ENCODE peak calls at places on chromosomes 4 and X, in six cellular contexts. J, C, R, B, Q and M are unnamed samples.

GRCh38 chrX:29690061-29690460 is 525.3 kb upstream of the MAGEB2 start:
- DNase-seq in B (no peak), J (no peak), R (no peak), C (no peak), Q (no peak), M (no peak)

GRCh38 chrX:132488819-132489255 is at the start of gene MBNL3:
- DNase-seq in J (peak), C (peak), Q (peak), R (peak), B (peak), M (peak)

GRCh38 chr4:156971623-156972369 is at the start of gene PDGFC:
- DNase-seq in Q (peak), C (peak), B (peak), R (peak), J (no peak), M (peak)

GRCh38 chr4:82753725-82754410 is 44.7 kb downstream of the SCD5 start:
- DNase-seq in Q (no peak), B (peak), J (no peak), R (no peak), C (no peak), M (no peak)

GRCh38 chrX:38151426-38151825 is 69.2 kb downstream of the SRPX start:
- DNase-seq in C (no peak), Q (no peak), B (no peak), J (no peak), R (no peak), M (no peak)

GRCh38 chrX:124001581-124001980 is 40.1 kb downstream of the STAG2 start:
- DNase-seq in B (no peak), R (no peak), J (no peak), Q (no peak), C (no peak), M (no peak)

GRCh38 chr4:19455850-19456602 is 795.7 kb upstream of the SLIT2 start:
- DNase-seq in Q (no peak), R (no peak), C (no peak), B (no peak), J (no peak), M (no peak)

GRCh38 chr4:52643846-52644245 is 15.3 kb downstream of the USP46 start:
- DNase-seq in J (no peak), C (peak), Q (peak), R (no peak), B (no peak), M (no peak)

GRCh38 chrX:79556750-79557149 is 189.6 kb upstream of the ITM2A start:
- DNase-seq in C (no peak), Q (no peak), R (no peak), B (no peak), J (no peak), M (no peak)

GRCh38 chr4:8838911-8839431 is 32.7 kb downstream of the HMX1 start:
- DNase-seq in Q (peak), C (no peak), R (no peak), B (no peak), J (no peak), M (no peak)

GRCh38 chr4:5204781-5205180 is 153.5 kb downstream of the STK32B start:
- DNase-seq in Q (no peak), B (no peak), R (no peak), C (no peak), J (no peak), M (no peak)

GRCh38 chr4:165680821-165681220 is 192.2 kb upstream of the TLL1 start:
- DNase-seq in J (no peak), Q (no peak), B (no peak), C (no peak), R (no peak), M (no peak)

GRCh38 chrX:30626402-30626801 is 26.8 kb upstream of the GK start:
- DNase-seq in R (no peak), B (no peak), J (no peak), Q (no peak), C (no peak), M (no peak)

GRCh38 chr4:165079476-165079875 is 25.8 kb downstream of the TRIM75 start:
- DNase-seq in B (peak), Q (no peak), R (no peak), C (no peak), J (no peak), M (no peak)

DNA sequence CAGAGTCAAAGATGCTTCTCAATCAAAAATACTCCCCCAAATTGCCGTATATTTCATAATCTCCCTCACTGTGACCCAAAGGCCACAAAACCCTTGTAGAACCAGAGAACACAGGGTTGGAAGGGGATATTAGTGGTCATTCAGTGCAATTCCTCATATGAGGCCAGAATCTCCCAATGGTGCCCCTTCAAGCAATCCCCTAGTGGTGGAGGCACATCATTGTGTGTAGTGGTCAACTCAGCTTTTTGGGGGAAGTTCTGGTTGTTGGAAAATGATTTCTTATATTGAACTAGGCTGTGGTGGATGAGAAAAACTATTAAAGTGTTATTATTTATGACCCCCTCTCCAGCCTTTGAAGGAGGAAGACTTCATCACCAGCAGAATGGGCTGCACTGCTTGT is 17.6 kb upstream of the BOD1L1 start:
- DNase-seq in R (no peak), J (no peak), B (no peak), C (no peak), Q (no peak), M (no peak)
- TF ChIP-seq CTCF in R (no peak), J (no peak), B (no peak), C (no peak), Q (no peak), M (no peak)

GRCh38 chr4:107757860-107758476 is 37.9 kb upstream of the PAPSS1 start:
- DNase-seq in R (no peak), Q (no peak), B (no peak), J (no peak), C (no peak), M (no peak)
- TF ChIP-seq CTCF in R (no peak), Q (peak), B (peak), J (peak), C (peak), M (peak)

GRCh38 chr4:118798658-118799057 is 37.3 kb downstream of the SEC24D start:
- DNase-seq in Q (no peak), B (no peak), C (no peak), R (no peak), J (no peak), M (no peak)
- TF ChIP-seq CTCF in Q (no peak), B (no peak), C (no peak), R (no peak), J (no peak), M (no peak)

GRCh38 chr4:185654965-185655554 is 119.8 kb upstream of the PDLIM3 start:
- DNase-seq in R (no peak), J (no peak), C (no peak), Q (no peak), B (no peak), M (no peak)
- TF ChIP-seq CTCF in R (no peak), J (no peak), C (no peak), Q (no peak), B (no peak), M (no peak)

DNA sequence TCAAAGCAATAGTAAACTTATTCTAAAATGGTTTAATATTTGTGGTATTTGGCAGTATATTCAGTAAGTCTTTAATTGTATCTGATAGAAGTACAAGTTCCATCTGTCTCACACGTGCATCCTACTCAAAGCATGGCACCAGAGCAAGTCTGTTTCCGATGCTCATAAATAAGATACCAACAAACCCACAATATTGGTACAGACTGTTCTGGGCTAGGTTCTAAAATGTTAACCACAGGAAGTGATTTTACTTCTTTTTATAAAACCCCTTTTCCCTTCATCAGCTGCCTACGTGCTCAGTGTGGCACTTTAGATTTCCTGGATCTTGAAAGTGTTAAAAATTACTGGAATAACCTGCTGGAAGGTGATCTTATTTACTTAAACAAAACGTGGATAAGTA is 165.1 kb downstream of the CFAP299 start:
- DNase-seq in J (no peak), B (no peak), R (no peak), C (no peak), Q (no peak), M (peak)
- TF ChIP-seq CTCF in J (no peak), B (no peak), R (no peak), C (no peak), Q (no peak), M (no peak)

GRCh38 chrX:17494231-17494630 is 119.2 kb downstream of the NHS start:
- DNase-seq in J (no peak), B (no peak), Q (no peak), R (no peak), C (no peak), M (no peak)

GRCh38 chrX:17497193-17497592 is 122.2 kb downstream of the NHS start:
- DNase-seq in B (no peak), R (no peak), C (no peak), Q (no peak), J (no peak), M (no peak)

GRCh38 chrX:17496407-17496806 is 121.4 kb downstream of the NHS start:
- DNase-seq in Q (no peak), R (no peak), J (no peak), C (peak), B (peak), M (no peak)

GRCh38 chrX:17499512-17499911 is 124.5 kb downstream of the NHS start:
- DNase-seq in C (no peak), R (no peak), Q (no peak), B (no peak), J (no peak), M (no peak)

DNA sequence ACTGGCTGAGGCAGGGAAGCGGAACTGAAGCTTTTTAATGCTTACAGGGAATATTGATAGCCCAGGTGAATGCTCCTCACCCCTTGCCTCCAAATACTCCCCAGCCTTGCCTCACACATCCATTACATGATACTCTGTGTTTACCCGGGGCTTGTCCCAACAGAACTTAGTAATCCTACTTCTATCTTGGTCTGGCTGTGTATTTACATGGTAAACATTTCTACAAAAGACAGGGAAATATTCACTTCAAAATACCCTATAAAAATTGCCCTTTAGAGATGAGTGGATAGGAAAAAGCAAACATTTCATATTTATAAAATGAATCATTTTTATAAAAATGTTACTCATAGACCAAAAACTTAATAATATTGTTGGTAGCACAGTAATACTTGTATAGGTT is 120.1 kb downstream of the NHS start:
- DNase-seq in Q (no peak), J (no peak), R (no peak), C (no peak), B (peak), M (no peak)
- TF ChIP-seq CTCF in Q (no peak), J (no peak), R (no peak), C (no peak), B (no peak), M (no peak)

GRCh38 chrX:121579016-121579760 is 531.8 kb downstream of the GLUD2 start:
- DNase-seq in Q (no peak), J (no peak), B (no peak), R (no peak), C (peak), M (peak)

GRCh38 chrX:121581885-121582284 is 534.5 kb downstream of the GLUD2 start:
- DNase-seq in C (no peak), B (no peak), R (no peak), J (no peak), Q (no peak), M (no peak)
- TF ChIP-seq CTCF in C (no peak), B (no peak), R (no peak), J (no peak), Q (no peak), M (no peak)

GRCh38 chrX:1210844-1211243 is 1.6 kb downstream of the CRLF2 start:
- DNase-seq in Q (no peak), B (no peak), C (no peak), J (no peak), R (no peak), M (no peak)

GRCh38 chrX:1202251-1202650 is 10.2 kb downstream of the CRLF2 start:
- DNase-seq in C (no peak), J (no peak), B (no peak), Q (no peak), R (no peak), M (no peak)

GRCh38 chrX:1207496-1208025 is 4.9 kb downstream of the CRLF2 start:
- DNase-seq in R (no peak), B (no peak), J (no peak), Q (no peak), C (no peak), M (no peak)

DNA sequence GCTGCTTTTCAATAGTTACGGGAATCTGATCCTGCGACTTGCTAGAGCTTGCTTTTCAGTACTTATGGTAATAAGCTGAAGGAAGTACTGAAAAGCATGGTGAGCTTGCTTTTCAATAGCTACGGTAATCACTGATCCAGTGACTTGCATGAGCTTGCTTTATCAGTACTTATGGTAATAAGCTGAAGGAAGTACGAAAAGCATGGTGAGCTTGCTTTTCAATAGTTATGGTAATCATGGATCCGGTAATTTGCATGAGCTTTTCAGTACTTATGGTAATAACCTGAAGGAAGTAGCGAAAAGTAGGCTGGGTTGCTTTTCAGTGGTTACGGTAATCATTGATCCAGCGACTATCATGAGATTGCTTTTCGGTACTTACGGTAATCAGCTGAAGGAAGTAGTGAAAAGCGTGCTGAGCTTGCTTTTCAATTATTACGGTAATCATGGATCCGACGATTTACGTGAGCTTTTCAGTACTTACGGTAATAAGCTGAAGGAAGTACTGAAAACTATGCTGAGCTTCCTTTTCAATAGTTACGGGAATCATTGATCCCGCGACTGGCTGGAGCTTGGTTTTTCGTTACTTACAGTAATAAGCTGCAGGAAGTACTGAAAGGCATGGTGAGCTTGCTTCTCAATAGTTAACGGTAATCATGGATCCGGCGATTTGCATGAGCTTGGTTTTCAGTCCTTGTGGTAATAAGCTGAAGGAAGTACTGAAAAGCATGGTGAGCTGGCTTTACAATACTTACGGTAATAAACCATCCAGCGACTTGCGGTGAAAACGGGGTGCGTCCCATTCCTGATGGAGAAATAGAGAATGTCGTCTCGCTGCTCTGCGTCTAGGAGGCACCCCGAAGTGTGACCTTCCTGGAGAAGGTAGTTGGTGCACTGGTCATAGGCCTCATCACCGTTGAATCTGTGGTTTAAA is 6.5 kb downstream of the CRLF2 start:
- DNase-seq in R (no peak), J (no peak), Q (no peak), C (peak), B (no peak), M (peak)
- TF ChIP-seq CTCF in R (no peak), J (no peak), Q (no peak), C (no peak), B (no peak), M (no peak)

GRCh38 chrX:95764972-95765451 is 919.6 kb upstream of the DIAPH2 start:
- DNase-seq in J (no peak), Q (no peak), B (peak), R (peak), C (peak), M (no peak)
- TF ChIP-seq CTCF in J (no peak), Q (peak), B (no peak), R (no peak), C (no peak), M (no peak)